ENCODE peak calls at places on chromosome 21, in seven cellular contexts. One of them, this sample, is unnamed.

GRCh38 chr21:46122758-46123683 is 25.1 kb downstream of the COL6A2 start:
- DNase-seq in thyroid gland: no peak
- DNase-seq in tibial nerve: peak; percentile 5
- DNase-seq in sigmoid colon: peak; percentile 59
- DNase-seq in testis: peak; percentile 8
- DNase-seq in esophagus squamous epithelium: no peak
- DNase-seq in transverse colon: peak; percentile 5
- DNase-seq in this sample: no peak

GRCh38 chr21:27315373-27315772 is 348.5 kb upstream of the ADAMTS5 start:
- DNase-seq in testis: no peak
- DNase-seq in sigmoid colon: no peak
- DNase-seq in esophagus squamous epithelium: no peak
- DNase-seq in tibial nerve: no peak
- DNase-seq in thyroid gland: no peak
- DNase-seq in transverse colon: no peak
- DNase-seq in this sample: no peak

GRCh38 chr21:27372381-27372780 is 405.5 kb upstream of the ADAMTS5 start:
- DNase-seq in testis: no peak
- DNase-seq in thyroid gland: no peak
- DNase-seq in esophagus squamous epithelium: no peak
- DNase-seq in tibial nerve: no peak
- DNase-seq in sigmoid colon: no peak
- DNase-seq in transverse colon: no peak
- DNase-seq in this sample: no peak

GRCh38 chr21:42599962-42600361 is 53.5 kb upstream of the PDE9A start:
- DNase-seq in transverse colon: no peak
- DNase-seq in tibial nerve: no peak
- DNase-seq in sigmoid colon: no peak
- DNase-seq in thyroid gland: no peak
- DNase-seq in esophagus squamous epithelium: no peak
- DNase-seq in testis: no peak
- DNase-seq in this sample: peak; percentile 56

GRCh38 chr21:31162827-31163226 is 124.6 kb upstream of the KRTAP19-8 start:
- DNase-seq in thyroid gland: no peak
- DNase-seq in tibial nerve: no peak
- DNase-seq in sigmoid colon: no peak
- DNase-seq in esophagus squamous epithelium: no peak
- DNase-seq in transverse colon: no peak
- DNase-seq in testis: no peak
- DNase-seq in this sample: no peak

GRCh38 chr21:39346671-39347327 is 2.1 kb downstream of the HMGN1 start:
- DNase-seq in tibial nerve: no peak
- DNase-seq in transverse colon: no peak
- DNase-seq in sigmoid colon: no peak
- DNase-seq in testis: no peak
- DNase-seq in esophagus squamous epithelium: no peak
- DNase-seq in thyroid gland: no peak
- DNase-seq in this sample: no peak

GRCh38 chr21:15604424-15604823 is 125.4 kb upstream of the USP25 start:
- DNase-seq in esophagus squamous epithelium: no peak
- DNase-seq in transverse colon: no peak
- DNase-seq in testis: no peak
- DNase-seq in tibial nerve: no peak
- DNase-seq in thyroid gland: no peak
- DNase-seq in sigmoid colon: no peak
- DNase-seq in this sample: peak; percentile 28

GRCh38 chr21:29534448-29534847 is 235.7 kb downstream of the BACH1 start:
- DNase-seq in esophagus squamous epithelium: no peak
- DNase-seq in testis: no peak
- DNase-seq in transverse colon: no peak
- DNase-seq in sigmoid colon: no peak
- DNase-seq in thyroid gland: no peak
- DNase-seq in tibial nerve: no peak
- DNase-seq in this sample: no peak

GRCh38 chr21:41634211-41634694 is 126.3 kb upstream of the TMPRSS2 start:
- DNase-seq in transverse colon: peak; percentile 57
- DNase-seq in thyroid gland: peak; percentile 90
- DNase-seq in sigmoid colon: no peak
- DNase-seq in testis: no peak
- DNase-seq in tibial nerve: no peak
- DNase-seq in esophagus squamous epithelium: no peak
- DNase-seq in this sample: peak; percentile 78

GRCh38 chr21:45542667-45543370 is 579 bp upstream of the SLC19A1 start:
- DNase-seq in sigmoid colon: peak; percentile 74
- DNase-seq in thyroid gland: peak; percentile 28
- DNase-seq in esophagus squamous epithelium: no peak
- DNase-seq in testis: peak; percentile 14
- DNase-seq in transverse colon: no peak
- DNase-seq in tibial nerve: no peak
- DNase-seq in this sample: peak; percentile 85

GRCh38 chr21:17476006-17476405 is 36.8 kb upstream of the CXADR start:
- DNase-seq in transverse colon: no peak
- DNase-seq in tibial nerve: no peak
- DNase-seq in testis: peak; percentile 67
- DNase-seq in esophagus squamous epithelium: no peak
- DNase-seq in thyroid gland: no peak
- DNase-seq in sigmoid colon: no peak
- DNase-seq in this sample: peak; percentile 11

GRCh38 chr21:36540700-36541099 is 60.8 kb upstream of the CLDN14 start:
- DNase-seq in sigmoid colon: no peak
- DNase-seq in testis: no peak
- DNase-seq in transverse colon: no peak
- DNase-seq in thyroid gland: no peak
- DNase-seq in esophagus squamous epithelium: no peak
- DNase-seq in tibial nerve: no peak
- DNase-seq in this sample: no peak
- TF ChIP-seq POLR2A in sigmoid colon: no peak
- TF ChIP-seq POLR2A in testis: no peak
- TF ChIP-seq POLR2A in transverse colon: no peak
- TF ChIP-seq POLR2A in thyroid gland: no peak
- TF ChIP-seq POLR2A in esophagus squamous epithelium: no peak
- TF ChIP-seq POLR2A in tibial nerve: no peak
- TF ChIP-seq POLR2A in this sample: no peak

GRCh38 chr21:43637530-43637929 is 21.8 kb downstream of the HSF2BP start:
- DNase-seq in transverse colon: no peak
- DNase-seq in testis: no peak
- DNase-seq in tibial nerve: no peak
- DNase-seq in sigmoid colon: no peak
- DNase-seq in thyroid gland: no peak
- DNase-seq in esophagus squamous epithelium: no peak
- DNase-seq in this sample: no peak
- H3K4me3 ChIP-seq in transverse colon: no peak overlapping the region
- H3K4me3 ChIP-seq in testis: no peak overlapping the region
- H3K4me3 ChIP-seq in tibial nerve: no peak overlapping the region
- H3K4me3 ChIP-seq in sigmoid colon: no peak overlapping the region
- H3K4me3 ChIP-seq in thyroid gland: no peak overlapping the region
- H3K4me3 ChIP-seq in esophagus squamous epithelium: no peak overlapping the region
- H3K4me3 ChIP-seq in this sample: no peak overlapping the region

DNA sequence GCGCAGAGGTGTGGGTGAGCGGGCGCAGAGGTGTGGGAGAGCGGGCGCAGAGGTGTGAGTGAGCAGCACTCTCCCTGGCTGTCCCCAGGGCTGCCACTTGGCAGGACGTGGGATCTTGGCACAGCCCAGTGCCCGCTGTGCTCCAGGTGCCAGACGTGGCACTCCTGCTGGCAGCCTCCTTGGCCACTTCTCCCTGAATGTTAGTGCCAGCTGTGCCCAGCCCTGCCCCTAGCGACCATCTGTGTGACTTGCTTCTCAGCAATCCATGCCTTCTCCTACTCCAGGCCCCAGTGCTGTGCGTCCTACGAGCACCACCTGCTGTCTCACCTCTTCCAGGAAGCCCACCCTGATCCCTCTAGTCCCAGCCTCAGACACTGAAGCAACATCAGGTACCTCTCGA is 30.5 kb downstream of the KRTAP10-1 start:
- DNase-seq in esophagus squamous epithelium: no peak
- DNase-seq in tibial nerve: no peak
- DNase-seq in sigmoid colon: no peak
- DNase-seq in thyroid gland: peak; percentile 93
- DNase-seq in testis: peak; percentile 31
- DNase-seq in transverse colon: peak; percentile 74
- DNase-seq in this sample: no peak
- TF ChIP-seq CTCF in esophagus squamous epithelium: peak; percentile 48
- TF ChIP-seq CTCF in tibial nerve: no peak
- TF ChIP-seq CTCF in sigmoid colon: no peak
- TF ChIP-seq CTCF in thyroid gland: peak; percentile 73
- TF ChIP-seq CTCF in testis: no peak
- TF ChIP-seq CTCF in transverse colon: peak; percentile 52
- TF ChIP-seq CTCF in this sample: no peak

GRCh38 chr21:33491373-33492102 is at the start of gene DNAJC28:
- DNase-seq in tibial nerve: peak; percentile 77
- DNase-seq in esophagus squamous epithelium: peak; percentile 44
- DNase-seq in testis: peak; percentile 94
- DNase-seq in thyroid gland: peak; percentile 96
- DNase-seq in sigmoid colon: peak; percentile 96
- DNase-seq in transverse colon: peak; percentile 95
- DNase-seq in this sample: peak; percentile 88
- TF ChIP-seq POLR2A in tibial nerve: no peak
- TF ChIP-seq POLR2A in esophagus squamous epithelium: peak; percentile 46
- TF ChIP-seq POLR2A in testis: no peak
- TF ChIP-seq POLR2A in thyroid gland: peak; percentile 76
- TF ChIP-seq POLR2A in sigmoid colon: no peak
- TF ChIP-seq POLR2A in transverse colon: peak; percentile 65
- TF ChIP-seq POLR2A in this sample: no peak